ENCODE peak calls at places on chromosomes 2 and 18, in four cellular contexts. E is GM12878, J is A549, M is HepG2. W is an unnamed sample.

GRCh38 chr2:176187306-176188217 is 906 bp upstream of the HOXD1 start:
- DNase-seq in M (peak), E (no peak), J (peak), W (no peak)

GRCh38 chr2:139293992-139294548 is 513.9 kb upstream of the NXPH2 start:
- DNase-seq in M (no peak), E (no peak), J (peak), W (no peak)

GRCh38 chr2:176991421-176991820 is 221.2 kb upstream of the HNRNPA3 start:
- DNase-seq in E (no peak), J (no peak), M (no peak), W (no peak)

GRCh38 chr2:179822540-179822939 is 38.9 kb downstream of the ZNF385B start:
- DNase-seq in J (no peak), E (no peak), M (no peak), W (no peak)

GRCh38 chr2:2057125-2057721 is 273.9 kb downstream of the MYT1L start:
- DNase-seq in M (no peak), E (no peak), J (no peak), W (no peak)

GRCh38 chr2:48826986-48827385 is 71.5 kb upstream of the LHCGR start:
- DNase-seq in M (no peak), E (no peak), J (no peak), W (no peak)

GRCh38 chr2:31038385-31038784 is 99.9 kb downstream of the GALNT14 start:
- DNase-seq in M (peak), E (no peak), J (no peak), W (no peak)

GRCh38 chr2:95051636-95052035 is 26.1 kb downstream of the MAL start:
- DNase-seq in M (no peak), E (no peak), J (no peak), W (no peak)

GRCh38 chr18:76450452-76450851 is 44.6 kb downstream of the ZNF516 start:
- DNase-seq in M (no peak), J (no peak), E (no peak), W (peak)

GRCh38 chr2:163155279-163155883 is 316.8 kb upstream of the KCNH7 start:
- DNase-seq in E (peak), J (peak), M (peak), W (peak)

GRCh38 chr2:7377861-7378569 is 460.8 kb downstream of the RNF144A start:
- DNase-seq in E (no peak), J (peak), M (no peak), W (no peak)

DNA sequence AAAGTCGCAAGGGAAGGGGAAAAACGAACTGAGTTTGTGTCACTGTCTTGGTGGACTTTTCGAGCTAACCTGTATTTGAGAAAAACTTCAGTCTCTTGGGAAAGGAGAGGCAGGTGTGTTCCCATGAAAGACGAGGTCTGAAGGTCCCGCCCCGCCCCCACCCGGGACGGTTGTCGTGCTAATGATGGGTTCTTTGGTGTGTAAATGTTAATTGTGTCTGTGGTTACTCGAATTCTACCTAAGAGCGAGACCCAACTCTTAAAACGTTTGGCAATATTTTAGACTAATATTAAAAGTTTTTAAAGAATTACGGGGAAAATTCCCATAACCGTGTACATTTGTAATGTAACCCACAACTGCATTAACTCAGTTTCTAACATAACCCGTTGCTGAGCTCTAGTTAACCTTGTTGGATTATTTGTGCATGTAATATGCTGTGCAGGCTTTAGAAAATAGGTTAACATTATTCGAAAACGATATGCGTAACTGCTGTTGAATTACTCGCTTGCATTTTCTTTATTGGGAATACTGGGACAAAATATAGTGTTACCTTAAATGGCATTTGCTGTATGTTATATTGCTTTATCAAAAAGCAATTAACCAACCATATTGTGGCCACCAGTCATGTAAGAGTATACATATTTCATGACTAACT is 819 bp downstream of the EPB41L5 start:
- DNase-seq in M (no peak), J (no peak), E (no peak), W (no peak)
- TF ChIP-seq RAD21 in M (no peak), J (no peak), E (no peak), W (no peak)

GRCh38 chr2:60262178-60262577 is 291.3 kb downstream of the BCL11A start:
- DNase-seq in E (no peak), J (no peak), M (no peak), W (no peak)
- TF ChIP-seq BHLHE40 in E (no peak), J (no peak), M (no peak), W (no peak)

GRCh38 chr18:73859998-73860397 is 287.6 kb downstream of the FBXO15 start:
- DNase-seq in M (no peak), J (no peak), E (no peak), W (no peak)

DNA sequence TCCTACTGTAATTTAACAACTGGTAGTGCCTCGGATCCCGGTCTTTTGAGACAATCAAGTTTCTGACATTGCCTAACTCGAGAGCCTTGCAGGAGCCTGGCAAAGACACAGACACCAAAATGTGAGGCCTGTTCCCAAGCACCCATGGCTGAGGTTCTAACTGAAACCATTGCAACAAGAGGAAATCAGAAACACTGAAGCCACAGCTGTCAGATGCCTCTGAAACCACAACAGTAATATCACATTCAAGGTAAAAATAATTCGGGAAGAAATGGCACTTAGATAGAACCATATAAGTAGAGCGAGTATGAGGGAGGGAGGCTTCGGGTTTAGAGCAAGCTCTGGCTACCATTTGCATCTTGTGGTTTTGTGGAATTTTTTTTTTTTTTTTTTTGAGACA is 285.9 kb downstream of the FBXO15 start:
- DNase-seq in J (no peak), E (no peak), M (no peak), W (no peak)
- TF ChIP-seq POLR2A in J (no peak), E (no peak), M (no peak), W (no peak)

GRCh38 chr2:217981084-217981730 is 21.6 kb downstream of the TNS1 start:
- DNase-seq in M (no peak), J (no peak), E (no peak), W (no peak)
- TF ChIP-seq RAD21 in M (no peak), J (no peak), E (no peak), W (no peak)

DNA sequence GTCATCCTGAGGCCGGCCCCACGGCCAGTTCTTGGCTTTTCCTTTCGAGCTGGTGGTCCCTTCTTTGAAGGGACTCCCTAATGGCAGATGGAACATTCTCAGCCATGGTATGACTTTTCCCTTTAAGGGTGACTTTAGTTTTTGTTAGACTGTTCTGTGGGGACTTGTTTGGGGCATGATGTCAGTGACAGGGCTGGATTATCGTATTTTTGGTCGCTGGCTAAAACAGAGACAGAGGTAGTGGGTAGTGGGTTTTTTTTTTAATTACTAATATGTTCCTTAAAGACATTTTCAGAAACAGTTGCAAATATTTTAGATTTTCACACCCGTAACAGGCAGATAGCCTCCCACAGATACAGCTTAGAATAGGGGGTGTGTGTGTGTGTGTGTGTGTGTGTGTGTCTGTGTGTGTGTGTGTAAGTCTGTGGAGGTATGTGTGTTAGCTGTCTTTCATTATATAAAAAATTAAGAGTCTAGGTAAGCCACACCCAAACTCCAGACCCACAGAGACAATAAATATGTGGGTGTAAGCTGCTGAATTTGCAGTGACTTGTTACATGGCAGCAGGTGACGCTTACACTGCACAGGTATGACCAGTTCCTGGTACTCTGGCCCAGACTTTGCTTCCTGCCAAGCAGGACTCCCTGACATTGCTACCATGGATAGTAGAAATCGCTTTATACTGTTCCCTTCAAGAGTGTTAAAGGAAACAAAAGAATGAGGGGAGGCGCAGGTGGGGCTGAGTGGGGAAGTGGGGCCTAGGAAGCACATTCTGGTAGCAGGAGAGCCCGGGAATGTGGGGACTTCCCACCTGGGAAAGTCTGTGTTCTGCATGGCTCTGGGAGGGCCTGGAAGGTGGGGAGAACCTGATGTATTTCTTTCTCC is 20.9 kb downstream of the NCK2 start:
- DNase-seq in J (no peak), M (no peak), E (no peak), W (no peak)
- TF ChIP-seq BHLHE40 in J (no peak), M (no peak), E (no peak), W (no peak)

GRCh38 chr2:240568678-240569522 is 616 bp downstream of the RNPEPL1 start:
- DNase-seq in M (no peak), J (no peak), E (no peak), W (peak)
- TF ChIP-seq POLR2A in M (no peak), J (peak), E (no peak), W (no peak)

GRCh38 chr2:204538179-204539009 is 6.9 kb upstream of the PARD3B start:
- DNase-seq in E (no peak), M (no peak), J (no peak), W (peak)
- TF ChIP-seq RAD21 in E (no peak), M (no peak), J (no peak), W (no peak)

GRCh38 chr18:55663891-55664290 is 75.9 kb upstream of the TCF4 start:
- DNase-seq in M (no peak), E (no peak), J (no peak), W (no peak)
- TF ChIP-seq BHLHE40 in M (no peak), E (no peak), J (no peak), W (no peak)

GRCh38 chr2:238286095-238286494 is 2.3 kb downstream of the PER2 start:
- DNase-seq in M (no peak), J (no peak), E (no peak), W (no peak)

GRCh38 chr2:238285653-238286082 is 2.7 kb downstream of the PER2 start:
- DNase-seq in M (peak), J (peak), E (no peak), W (peak)

GRCh38 chr2:238286987-238287386 is 1.4 kb downstream of the PER2 start:
- DNase-seq in M (no peak), E (no peak), J (no peak), W (no peak)

GRCh38 chr2:238287702-238288649 is at the start of gene PER2:
- DNase-seq in J (peak), E (no peak), M (peak), W (peak)

GRCh38 chr2:238286551-238286950 is 1.9 kb downstream of the PER2 start:
- DNase-seq in M (peak), J (no peak), E (no peak), W (peak)
- TF ChIP-seq POLR2A in M (no peak), J (no peak), E (no peak), W (no peak)